ENCODE peak calls at places on chromosomes 2 and 18, in eight cellular contexts. B is psoas muscle, L is neural progenitor cell, E is adrenal gland, J is lung, N is hepatocyte, F is transverse colon, X is left ventricle myocardium inferior. K is an unnamed sample. For H3K4me1, the result is how much of the 10 kb centered on the place peaks cover.

GRCh38 chr2:27123302-27124150 is at the start of gene ABHD1:
- DNase-seq in E (peak), J (peak), N (peak), B (peak), F (peak), X (peak), L (peak), K (peak)

GRCh38 chr2:95073856-95074662 is 47.5 kb downstream of the MRPS5 start:
- DNase-seq in J (no peak), E (no peak), X (no peak), L (no peak), F (no peak), B (no peak), N (peak), K (no peak)

GRCh38 chr2:196821195-196821594 is 12.0 kb upstream of the C2orf66 start:
- DNase-seq in J (no peak), L (no peak), N (no peak), X (no peak), F (no peak), B (no peak), E (no peak), K (no peak)

GRCh38 chr18:57194622-57195021 is 47.7 kb downstream of the BOD1L2 start:
- DNase-seq in J (no peak), B (no peak), X (no peak), E (no peak), F (no peak), N (no peak), L (no peak), K (no peak)

GRCh38 chr18:22542400-22542835 is 124.7 kb upstream of the CTAGE1 start:
- DNase-seq in L (no peak), F (no peak), B (peak), X (peak), N (no peak), J (peak), E (peak), K (no peak)

GRCh38 chr18:67385455-67385854 is 131.1 kb downstream of the DSEL start:
- DNase-seq in E (no peak), F (no peak), B (no peak), N (peak), J (no peak), X (no peak), L (no peak), K (no peak)

GRCh38 chr2:215680605-215681598 is 245.0 kb upstream of the FN1 start:
- DNase-seq in X (no peak), B (no peak), N (peak), F (no peak), L (no peak), J (peak), E (peak), K (no peak)

GRCh38 chr18:21134895-21135294 is 23.3 kb upstream of the ROCK1 start:
- DNase-seq in J (no peak), X (no peak), F (no peak), L (no peak), E (peak), N (no peak), B (no peak), K (no peak)

GRCh38 chr18:67805261-67805660 is 288.7 kb upstream of the DSEL start:
- DNase-seq in B (no peak), J (no peak), N (no peak), L (peak), E (no peak), X (no peak), F (no peak), K (no peak)

DNA sequence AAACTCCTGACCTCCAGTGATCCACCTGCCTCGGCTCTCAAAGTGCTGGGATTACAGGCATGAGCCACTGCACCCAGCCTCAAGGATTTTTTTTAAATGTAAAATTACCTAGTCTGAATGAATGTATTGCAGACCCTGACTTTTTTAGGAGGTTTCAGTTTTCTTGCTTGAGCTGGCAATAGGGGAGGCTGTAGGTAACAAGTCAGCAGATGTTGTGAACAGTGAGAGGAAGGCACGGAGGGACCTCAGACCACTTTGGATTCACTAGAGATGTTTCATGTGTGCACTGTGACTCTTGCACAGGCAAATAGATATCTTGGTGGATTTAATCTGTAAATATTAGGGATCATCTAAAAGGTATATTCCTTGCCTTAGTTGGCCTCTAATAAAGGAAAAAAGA is 6.4 kb downstream of the NDUFV2 start:
- DNase-seq in X (no peak), E (no peak), L (no peak), B (no peak), J (no peak), N (no peak), F (no peak), K (no peak)
- H3K4me1 ChIP-seq in X (half or more), E (half or more), L (half or more), B (half or more), J (under half), N (half or more), F (half or more), K (half or more)

GRCh38 chr2:148023861-148024260 is 3.0 kb downstream of the MBD5 start:
- DNase-seq in B (no peak), J (no peak), X (no peak), N (no peak), F (no peak), E (no peak), L (no peak), K (no peak)
- H3K4me3 ChIP-seq in B (no peak), J (no peak), X (no peak), N (no peak), F (no peak), E (no peak), L (no peak), K (no peak)

GRCh38 chr18:60411715-60412114 is 39.1 kb upstream of the MC4R start:
- DNase-seq in B (no peak), E (no peak), X (no peak), J (no peak), F (no peak), N (peak), L (peak), K (no peak)
- TF ChIP-seq CTCF in B (no peak), E (no peak), X (no peak), J (no peak), F (no peak), N (no peak), L (peak), K (no peak)

DNA sequence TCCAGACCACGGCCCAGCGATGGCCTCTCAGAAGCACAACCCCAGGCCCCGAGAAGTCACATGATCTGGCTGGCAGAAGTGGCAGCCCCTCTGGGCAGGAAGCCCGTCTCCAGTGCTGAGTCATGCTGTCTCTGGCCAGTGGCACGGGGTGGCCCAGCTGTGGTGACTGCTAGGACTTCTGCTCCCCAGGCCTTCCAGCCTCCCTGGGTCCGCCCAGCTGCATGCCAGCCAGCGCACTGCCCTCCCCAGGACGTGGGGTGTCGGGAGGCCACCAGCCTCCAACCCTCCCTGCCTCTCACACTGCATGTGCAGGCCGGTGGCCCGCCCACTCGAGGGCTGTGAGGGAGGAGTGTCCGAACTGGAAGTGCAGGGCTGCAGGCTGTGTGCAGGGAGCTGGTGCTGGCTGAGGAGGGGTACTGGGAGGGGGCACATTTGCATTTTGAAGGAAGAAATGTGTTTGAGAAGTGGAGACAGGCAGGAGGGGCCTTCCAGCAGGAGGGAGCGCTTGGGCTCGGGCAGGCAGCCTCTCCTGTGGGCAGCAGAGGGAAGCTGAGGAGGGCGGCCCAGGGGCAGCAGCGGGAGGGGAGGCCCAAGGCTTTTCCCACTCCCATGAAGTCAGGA is 17.0 kb upstream of the HPCAL1 start:
- DNase-seq in N (peak), F (peak), J (peak), X (peak), L (no peak), E (peak), B (peak), K (peak)
- H3K4me1 ChIP-seq in N (under half), F (under half), J (under half), X (under half), L (under half), E (under half), B (under half), K (under half)

GRCh38 chr2:239223029-239223329 is 177.8 kb downstream of the HDAC4 start:
- DNase-seq in E (no peak), J (no peak), F (no peak), N (no peak), X (no peak), L (no peak), B (no peak), K (no peak)
- H3K4me3 ChIP-seq in E (no peak), J (no peak), F (no peak), N (no peak), X (no peak), L (no peak), B (peak), K (no peak)

DNA sequence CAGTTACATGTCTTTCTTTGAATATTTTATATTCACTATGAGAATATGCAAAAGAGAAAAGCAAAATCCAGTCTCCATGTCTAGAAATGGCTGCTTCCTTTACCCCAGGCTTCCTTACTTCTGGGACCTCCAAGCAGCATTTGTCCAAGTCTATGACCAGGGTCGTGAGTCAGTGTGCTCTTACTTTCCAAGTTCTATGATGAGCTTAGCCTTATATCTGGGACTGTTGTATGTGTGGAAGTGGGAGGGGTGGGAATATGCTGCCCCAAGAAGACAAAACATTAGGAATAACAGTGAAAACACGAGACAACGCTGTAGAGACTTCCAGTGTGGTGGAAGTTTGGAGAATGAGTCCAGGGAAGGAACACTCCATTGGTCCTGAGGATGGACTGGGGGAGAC is 21.2 kb upstream of the CHRNA1 start:
- DNase-seq in E (no peak), L (no peak), B (no peak), F (no peak), N (no peak), J (no peak), X (no peak), K (no peak)
- TF ChIP-seq CTCF in E (no peak), L (no peak), B (no peak), F (no peak), N (no peak), J (no peak), X (no peak), K (no peak)

GRCh38 chr2:43460611-43461396 is 135.0 kb downstream of the THADA start:
- DNase-seq in E (no peak), J (no peak), F (no peak), N (no peak), B (no peak), L (no peak), X (no peak), K (no peak)
- H3K4me1 ChIP-seq in E (half or more), J (under half), F (under half), N (under half), B (under half), L (under half), X (half or more), K (under half)

DNA sequence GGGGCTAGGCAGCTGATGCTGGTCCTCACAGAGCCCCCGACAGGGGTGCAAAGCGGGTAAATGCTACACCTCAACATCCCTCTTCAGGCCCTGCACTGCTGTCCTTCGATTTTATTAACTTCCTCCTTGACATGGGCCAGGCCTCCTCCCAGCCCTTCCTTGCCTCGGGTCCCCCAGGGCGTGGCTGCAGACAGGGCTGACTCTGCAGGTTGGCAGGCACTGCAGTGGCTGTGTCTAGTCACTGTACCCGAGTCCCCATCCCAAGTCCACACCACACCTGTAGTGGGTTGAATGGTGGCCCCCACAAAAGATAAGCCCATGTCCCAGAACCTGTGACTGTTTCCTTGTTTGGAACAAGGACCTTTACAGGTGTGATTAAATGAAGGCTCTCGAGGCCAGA is 140.2 kb downstream of the TWIST2 start:
- DNase-seq in F (no peak), X (no peak), N (no peak), B (no peak), J (no peak), E (no peak), L (no peak), K (no peak)
- H3K4me3 ChIP-seq in F (no peak), X (no peak), N (no peak), B (no peak), J (no peak), E (no peak), L (no peak), K (no peak)

K was measured in pancreas.